ENCODE peak calls at places on chromosomes 12 and 14, in ten cellular contexts. U, S, J, K, P, M, V, R, X and C are unnamed samples.

GRCh38 chr14:34297786-34298520 is 164.1 kb downstream of the SPTSSA start:
- DNase-seq in U (no peak), S (peak), J (no peak), K (no peak), P (no peak), M (no peak), V (no peak), R (no peak), X (no peak), C (no peak)

GRCh38 chr12:70258605-70259403 is 15.6 kb downstream of the CNOT2 start:
- DNase-seq in U (no peak), S (no peak), J (no peak), K (no peak), P (no peak), M (no peak), V (no peak), R (no peak), X (no peak), C (no peak)

GRCh38 chr12:82848846-82849245 is 162.1 kb downstream of the TMTC2 start:
- DNase-seq in U (no peak), S (no peak), J (no peak), K (no peak), P (no peak), M (no peak), V (no peak), R (no peak), X (no peak), C (no peak)

GRCh38 chr12:26473291-26473690 is 277.9 kb downstream of the SSPN start:
- DNase-seq in U (no peak), S (peak), J (no peak), K (peak), P (no peak), M (no peak), V (no peak), R (no peak), X (peak), C (no peak)

GRCh38 chr14:54220122-54220691 is 176.6 kb upstream of the CDKN3 start:
- DNase-seq in U (peak), S (no peak), J (no peak), K (no peak), P (no peak), M (no peak), V (peak), R (no peak), X (no peak), C (no peak)

GRCh38 chr12:51070004-51070403 is 13.4 kb downstream of the CSRNP2 start:
- DNase-seq in U (no peak), S (peak), J (peak), K (no peak), P (no peak), M (no peak), V (no peak), R (no peak), X (no peak), C (no peak)

GRCh38 chr14:64569108-64570045 is 19.6 kb downstream of the PPP1R36 start:
- DNase-seq in U (no peak), S (peak), J (no peak), K (no peak), P (peak), M (peak), V (no peak), R (no peak), X (no peak), C (no peak)

GRCh38 chr12:50753232-50753769 is 10.6 kb upstream of the ATF1 start:
- DNase-seq in U (no peak), S (no peak), J (no peak), K (no peak), P (no peak), M (no peak), V (no peak), R (no peak), X (no peak), C (no peak)

GRCh38 chr12:20314325-20314724 is 54.0 kb upstream of the PDE3A start:
- DNase-seq in U (no peak), S (peak), J (no peak), K (no peak), P (no peak), M (no peak), V (no peak), R (no peak), X (peak), C (no peak)

GRCh38 chr12:57090456-57090855 is 1.5 kb downstream of the NAB2 start:
- DNase-seq in U (no peak), S (no peak), J (no peak), K (no peak), P (no peak), M (no peak), V (no peak), R (no peak), X (no peak), C (no peak)

GRCh38 chr12:9133243-9133938 is 17.7 kb upstream of the A2M start:
- DNase-seq in U (no peak), S (no peak), J (no peak), K (no peak), P (no peak), M (no peak), V (no peak), R (no peak), X (no peak), C (no peak)

GRCh38 chr12:9130244-9130643 is 14.5 kb upstream of the A2M start:
- DNase-seq in U (no peak), S (no peak), J (no peak), K (no peak), P (no peak), M (no peak), V (no peak), R (no peak), X (no peak), C (no peak)

GRCh38 chr12:9135903-9136310 is 20.2 kb upstream of the A2M start:
- DNase-seq in U (no peak), S (no peak), J (no peak), K (no peak), P (no peak), M (no peak), V (no peak), R (no peak), X (no peak), C (no peak)

GRCh38 chr12:9132008-9132535 is 16.4 kb upstream of the A2M start:
- DNase-seq in U (no peak), S (peak), J (no peak), K (no peak), P (no peak), M (no peak), V (no peak), R (no peak), X (no peak), C (no peak)

DNA sequence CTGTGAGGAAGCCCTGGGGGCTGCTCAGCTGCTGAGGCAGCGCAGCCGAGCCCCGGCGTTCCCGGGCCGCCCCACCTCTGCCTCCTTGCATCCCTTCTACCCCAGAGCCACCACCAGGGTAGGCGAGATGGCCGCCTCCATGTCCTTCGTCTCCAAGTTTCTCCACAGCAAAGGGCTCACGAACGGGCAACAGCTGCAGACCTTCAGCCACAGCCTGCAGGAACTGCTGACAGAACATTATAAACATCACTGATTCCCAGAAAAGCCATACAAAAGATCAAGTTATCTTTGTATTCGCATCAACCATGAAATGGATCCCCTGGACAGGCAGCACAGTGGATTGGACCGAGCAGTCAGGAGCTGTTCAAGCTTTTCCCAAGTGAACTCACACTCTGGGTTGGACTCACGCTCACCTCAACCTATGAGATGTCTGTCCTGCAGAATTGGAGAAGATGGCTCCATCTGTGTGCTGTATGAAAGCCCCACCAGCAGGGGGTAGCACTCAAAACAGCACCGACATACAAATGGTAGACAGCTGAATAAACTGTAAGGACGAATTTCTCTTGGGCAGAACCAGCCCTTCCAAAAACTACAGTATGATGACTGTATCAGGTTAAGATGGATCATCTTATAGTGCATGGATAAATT is 19.4 kb upstream of the A2M start:
- DNase-seq in U (peak), S (no peak), J (no peak), K (peak), P (peak), M (no peak), V (no peak), R (no peak), X (no peak), C (no peak)
- TF ChIP-seq CTCF in U (peak), S (no peak), J (peak), K (peak), P (no peak), M (peak), V (no peak), R (no peak), X (no peak), C (peak)

DNA sequence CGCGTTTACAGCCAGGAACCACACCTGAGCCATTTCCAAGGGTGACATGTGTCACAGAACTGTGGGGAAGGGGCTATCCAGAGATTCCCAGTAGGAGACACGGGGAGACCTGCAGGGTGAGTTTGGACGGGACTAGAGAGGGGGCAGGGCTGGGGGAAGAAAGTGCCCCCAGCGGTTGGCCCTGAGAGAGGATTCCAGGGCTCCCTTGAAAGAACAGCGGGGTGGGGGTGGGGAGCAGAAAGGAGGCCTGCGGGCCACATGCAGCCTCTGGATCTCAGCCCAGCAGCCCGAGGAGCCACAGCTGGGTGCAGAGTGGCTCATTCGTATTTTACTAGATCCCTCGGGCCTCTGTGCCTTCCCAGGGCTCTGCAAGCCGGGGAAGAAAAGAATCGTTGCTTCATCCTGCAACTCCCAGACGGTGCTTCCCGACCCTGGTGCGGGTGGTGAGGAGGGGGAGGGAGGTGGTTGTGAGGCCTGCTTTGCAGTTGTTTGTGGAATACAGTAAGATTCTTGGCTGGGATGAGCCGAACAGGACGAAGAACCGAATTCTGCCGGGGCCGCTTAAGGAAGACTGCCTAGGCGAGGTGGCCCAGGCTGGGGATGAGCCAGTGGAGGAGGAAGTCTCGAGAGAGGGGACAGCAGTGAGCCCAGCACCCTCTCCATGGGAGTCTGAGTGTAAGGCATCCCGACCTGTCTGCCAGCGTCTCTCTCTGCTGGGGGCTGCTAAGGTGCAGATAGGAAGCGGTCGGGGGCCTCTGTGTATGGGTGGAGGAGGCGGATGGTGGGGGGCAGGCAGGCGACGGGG is 36.1 kb upstream of the ANKRD9 start:
- DNase-seq in U (peak), S (no peak), J (peak), K (no peak), P (no peak), M (peak), V (no peak), R (no peak), X (peak), C (no peak)
- TF ChIP-seq CTCF in U (no peak), S (no peak), J (peak), K (no peak), P (no peak), M (peak), V (peak), R (no peak), X (no peak), C (no peak)

DNA sequence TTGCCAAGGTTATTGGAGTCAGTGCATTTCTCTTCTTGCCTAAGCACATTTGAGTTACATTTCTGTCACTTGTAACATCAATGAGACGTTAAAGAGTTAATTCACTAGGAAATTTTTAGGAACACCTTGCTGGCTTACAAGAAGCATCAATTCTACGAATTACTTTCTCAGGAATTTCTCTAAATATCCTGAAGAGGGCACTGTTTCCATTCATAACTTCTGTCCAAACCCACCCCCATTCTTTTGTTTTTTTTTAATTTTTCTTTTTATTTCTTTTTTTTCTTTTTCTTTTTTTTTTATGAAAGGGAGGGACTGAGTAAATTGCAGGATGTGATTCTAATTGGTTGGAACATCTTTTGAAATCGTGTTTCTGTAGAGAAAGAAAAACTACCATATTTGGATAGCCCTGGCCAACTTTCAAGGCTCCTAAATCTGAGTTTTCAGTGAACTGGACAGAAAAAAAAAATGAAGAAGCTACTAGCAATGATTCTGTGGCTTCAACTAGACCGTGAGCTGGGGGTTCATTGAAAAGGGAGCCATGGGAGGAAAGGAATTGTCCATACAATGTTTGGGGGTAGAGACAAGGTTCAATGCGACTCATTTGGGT is 285.3 kb downstream of the DAD1 start:
- DNase-seq in U (no peak), S (peak), J (no peak), K (no peak), P (no peak), M (no peak), V (peak), R (no peak), X (no peak), C (no peak)
- TF ChIP-seq CTCF in U (no peak), S (peak), J (peak), K (no peak), P (peak), M (peak), V (peak), R (no peak), X (peak), C (peak)

GRCh38 chr12:115799610-115800009 is 477.9 kb downstream of the MED13L start:
- DNase-seq in U (no peak), S (no peak), J (no peak), K (no peak), P (no peak), M (no peak), V (no peak), R (no peak), X (no peak), C (no peak)

GRCh38 chr12:115798309-115798917 is 479.1 kb downstream of the MED13L start:
- DNase-seq in U (no peak), S (no peak), J (no peak), K (no peak), P (no peak), M (no peak), V (no peak), R (no peak), X (no peak), C (no peak)

GRCh38 chr12:115806000-115806399 is 471.5 kb downstream of the MED13L start:
- DNase-seq in U (no peak), S (no peak), J (no peak), K (no peak), P (no peak), M (no peak), V (no peak), R (no peak), X (no peak), C (no peak)

GRCh38 chr12:115801826-115802225 is 475.7 kb downstream of the MED13L start:
- DNase-seq in U (no peak), S (no peak), J (no peak), K (no peak), P (peak), M (no peak), V (no peak), R (no peak), X (no peak), C (no peak)

GRCh38 chr12:115802767-115803166 is 474.7 kb downstream of the MED13L start:
- DNase-seq in U (no peak), S (no peak), J (no peak), K (no peak), P (no peak), M (no peak), V (no peak), R (no peak), X (no peak), C (no peak)
- TF ChIP-seq CTCF in U (no peak), S (no peak), J (no peak), K (no peak), P (no peak), M (no peak), V (no peak), R (no peak), X (no peak), C (no peak)

GRCh38 chr12:59166457-59166856 is 246.2 kb upstream of the LRIG3 start:
- DNase-seq in U (no peak), S (no peak), J (no peak), K (no peak), P (no peak), M (no peak), V (no peak), R (no peak), X (no peak), C (no peak)

GRCh38 chr12:59164226-59164625 is 243.9 kb upstream of the LRIG3 start:
- DNase-seq in U (no peak), S (peak), J (no peak), K (no peak), P (no peak), M (no peak), V (no peak), R (no peak), X (no peak), C (no peak)

DNA sequence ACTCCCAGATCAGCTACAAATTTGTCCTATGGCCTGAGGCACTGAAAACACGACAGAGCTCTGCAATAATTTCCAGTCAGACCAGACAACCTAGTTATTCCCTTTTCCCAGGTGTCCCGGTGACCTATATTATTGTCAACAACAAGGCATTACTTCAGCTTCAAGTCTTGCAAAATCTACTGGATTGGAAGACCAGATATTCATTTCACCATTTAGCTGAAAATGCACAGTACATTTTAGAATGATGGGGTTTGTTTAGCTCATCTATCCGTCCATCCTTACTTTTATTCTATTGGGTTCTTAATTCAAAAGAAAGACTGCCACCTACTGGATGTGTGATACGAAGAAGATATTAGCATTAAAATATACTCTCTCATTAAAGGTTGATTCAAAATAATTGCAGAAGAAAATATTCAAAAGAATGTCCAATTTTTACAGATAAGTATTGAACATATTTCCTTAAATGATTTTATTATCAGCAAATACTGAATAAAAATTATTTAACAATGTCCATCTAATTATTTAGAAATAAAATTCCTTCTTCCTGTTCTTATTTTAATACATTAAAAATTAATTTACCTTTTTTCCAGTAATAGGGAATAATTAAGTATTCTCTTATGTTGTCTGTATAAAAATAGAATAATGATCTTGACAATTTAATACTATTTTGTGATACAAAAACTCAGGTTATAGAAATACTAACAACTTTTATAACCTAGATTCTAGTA is 244.9 kb upstream of the LRIG3 start:
- DNase-seq in U (no peak), S (peak), J (no peak), K (peak), P (no peak), M (no peak), V (peak), R (no peak), X (peak), C (no peak)
- TF ChIP-seq CTCF in U (peak), S (peak), J (no peak), K (no peak), P (peak), M (peak), V (peak), R (no peak), X (peak), C (peak)

DNA sequence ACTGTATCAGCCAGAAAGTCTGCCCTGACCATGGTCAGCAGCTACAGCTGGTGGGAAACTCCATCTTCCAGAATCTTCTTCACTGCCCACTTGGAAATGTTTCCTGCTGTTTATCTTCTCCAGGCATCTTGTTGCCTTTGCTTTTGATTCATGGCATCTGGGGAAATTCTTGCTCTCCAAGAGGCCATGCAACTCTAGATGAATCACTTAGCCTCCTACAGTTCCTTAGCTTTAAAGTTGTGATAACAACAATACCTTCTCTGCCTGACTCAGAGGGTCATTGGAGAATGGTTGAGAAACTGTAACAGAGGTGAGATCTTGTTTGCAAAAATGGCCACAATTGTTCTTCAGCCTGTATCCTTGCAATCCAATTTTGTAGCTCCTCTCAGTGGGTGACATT is 121.0 kb upstream of the VRK1 start:
- DNase-seq in U (no peak), S (peak), J (no peak), K (no peak), P (no peak), M (no peak), V (no peak), R (no peak), X (no peak), C (no peak)
- TF ChIP-seq CTCF in U (no peak), S (no peak), J (no peak), K (no peak), P (no peak), M (no peak), V (no peak), R (no peak), X (no peak), C (no peak)